ENCODE peak calls at places on chromosome 2, in nine cellular contexts. D is HS-5; T is substantia nigra; J is stimulated activated CD8-positive, alpha-beta memory T cell treated with anti-CD3 and anti-CD28 coated beads, Interleukin-2, amount 100 ng/mL, for 48 hours; Z is stimulated activated naive B cell treated with anti-CD40 and anti-IgM and Interleukin-4, amounts not matched to agents 10 μg/mL and 1 μg/mL and 100 μg/mL, for 72 hours; N is activated CD4-positive, CD25-positive, alpha-beta regulatory T cell treated with anti-CD3 and anti-CD28 coated beads, Interleukin-2, amount 50 U/mL, for 72 hours; A is A549; K is activated T-cell treated with anti-CD3 and anti-CD28 coated beads for 1 hour; R is small intestine. X is an unnamed sample.
A peak's percentile ranks its signal among the peaks of the same experiment; 100 is the strongest.

GRCh38 chr2:127879899-127880298 is 5.9 kb downstream of the AMMECR1L start:
- DNase-seq in D (no peak), T (no peak), J (no peak), Z (no peak), N (no peak), A (no peak), K (no peak), R (no peak), X (no peak)

GRCh38 chr2:103963331-103963730 is 890.6 kb upstream of the POU3F3 start:
- DNase-seq in D (no peak), T (no peak), J (no peak), Z (no peak), N (no peak), A (no peak), K (no peak), R (no peak), X (no peak)

GRCh38 chr2:226357816-226358215 is 441.8 kb downstream of the IRS1 start:
- DNase-seq in D (no peak), T (no peak), J (no peak), Z (no peak), N (no peak), A (no peak), K (no peak), R (no peak), X (no peak)

GRCh38 chr2:132974477-132975050 is 304.6 kb upstream of the LYPD1 start:
- DNase-seq in D (no peak), T (no peak), J (no peak), Z (no peak), N (no peak), A (no peak), K (no peak), R (no peak), X (no peak)

GRCh38 chr2:9347411-9347853 is 75.9 kb downstream of the ITGB1BP1 start:
- DNase-seq in D (no peak), T (no peak), J (no peak), Z (no peak), N (no peak), A (no peak), K (no peak), R (no peak), X (no peak)

GRCh38 chr2:14866953-14867352 is 234.4 kb downstream of the LRATD1 start:
- DNase-seq in D (no peak), T (no peak), J (no peak), Z (no peak), N (no peak), A (no peak), K (no peak), R (peak; percentile 85), X (no peak)

GRCh38 chr2:72149556-72150156 is 2.0 kb upstream of the CYP26B1 start:
- DNase-seq in D (no peak), T (no peak), J (no peak), Z (no peak), N (peak; percentile 35), A (no peak), K (no peak), R (no peak), X (no peak)

GRCh38 chr2:66839551-66840320 is 404.8 kb downstream of the MEIS1 start:
- DNase-seq in D (peak; percentile 95), T (no peak), J (no peak), Z (no peak), N (no peak), A (no peak), K (no peak), R (no peak), X (no peak)

GRCh38 chr2:71608441-71608840 is 155.1 kb downstream of the DYSF start:
- DNase-seq in D (no peak), T (no peak), J (no peak), Z (no peak), N (peak; percentile 3), A (no peak), K (no peak), R (no peak), X (no peak)

X was measured in activated T-helper 9 cell treated with anti-CD3 and anti-CD28 coated beads, Interleukin-2, amount 50 U/mL, for 16 hours.